ENCODE peak calls at places on chromosomes 16 and 17, in five cellular contexts. One of them, this sample, is unnamed.

GRCh38 chr17:5514976-5515375 is 28.6 kb downstream of the MIS12 start:
- DNase-seq in effector CD4-positive, alpha-beta T cell: no peak
- DNase-seq in posterior cingulate gyrus: no peak
- DNase-seq in AG08395: no peak
- DNase-seq in stimulated activated naive CD4-positive, alpha-beta T cell treated with Interleukin-2 at 50 U/mL for 16 hours: no peak
- DNase-seq in this sample: no peak

GRCh38 chr17:36030949-36031348 is 13.2 kb upstream of the CCL23 start:
- DNase-seq in effector CD4-positive, alpha-beta T cell: no peak
- DNase-seq in posterior cingulate gyrus: no peak
- DNase-seq in stimulated activated naive CD4-positive, alpha-beta T cell treated with Interleukin-2 at 50 U/mL for 16 hours: no peak
- DNase-seq in AG08395: no peak
- DNase-seq in this sample: no peak

GRCh38 chr17:75288784-75289121 is 480 bp downstream of the SLC25A19 start:
- DNase-seq in AG08395: no peak
- DNase-seq in posterior cingulate gyrus: no peak
- DNase-seq in effector CD4-positive, alpha-beta T cell: peak
- DNase-seq in stimulated activated naive CD4-positive, alpha-beta T cell treated with Interleukin-2 at 50 U/mL for 16 hours: peak
- DNase-seq in this sample: peak

GRCh38 chr17:78325076-78325712 is 34.7 kb downstream of the SOCS3 start:
- DNase-seq in stimulated activated naive CD4-positive, alpha-beta T cell treated with Interleukin-2 at 50 U/mL for 16 hours: no peak
- DNase-seq in AG08395: peak
- DNase-seq in effector CD4-positive, alpha-beta T cell: no peak
- DNase-seq in posterior cingulate gyrus: no peak
- DNase-seq in this sample: no peak

GRCh38 chr16:31291376-31291775 is 31.6 kb downstream of the ITGAM start:
- DNase-seq in stimulated activated naive CD4-positive, alpha-beta T cell treated with Interleukin-2 at 50 U/mL for 16 hours: no peak
- DNase-seq in posterior cingulate gyrus: no peak
- DNase-seq in effector CD4-positive, alpha-beta T cell: no peak
- DNase-seq in AG08395: no peak
- DNase-seq in this sample: no peak

GRCh38 chr17:50631908-50632571 is 2.6 kb upstream of the ABCC3 start:
- DNase-seq in effector CD4-positive, alpha-beta T cell: no peak
- DNase-seq in posterior cingulate gyrus: no peak
- DNase-seq in stimulated activated naive CD4-positive, alpha-beta T cell treated with Interleukin-2 at 50 U/mL for 16 hours: no peak
- DNase-seq in AG08395: no peak
- DNase-seq in this sample: no peak

GRCh38 chr17:50817142-50817751 is 18.1 kb upstream of the WFIKKN2 start:
- DNase-seq in AG08395: peak
- DNase-seq in effector CD4-positive, alpha-beta T cell: peak
- DNase-seq in stimulated activated naive CD4-positive, alpha-beta T cell treated with Interleukin-2 at 50 U/mL for 16 hours: peak
- DNase-seq in posterior cingulate gyrus: no peak
- DNase-seq in this sample: peak

GRCh38 chr17:69878661-69879060 is 196.4 kb upstream of the KCNJ16 start:
- DNase-seq in posterior cingulate gyrus: no peak
- DNase-seq in AG08395: no peak
- DNase-seq in stimulated activated naive CD4-positive, alpha-beta T cell treated with Interleukin-2 at 50 U/mL for 16 hours: no peak
- DNase-seq in effector CD4-positive, alpha-beta T cell: no peak
- DNase-seq in this sample: no peak

GRCh38 chr16:14211856-14212543 is 140.9 kb downstream of the MRTFB start:
- DNase-seq in stimulated activated naive CD4-positive, alpha-beta T cell treated with Interleukin-2 at 50 U/mL for 16 hours: no peak
- DNase-seq in effector CD4-positive, alpha-beta T cell: no peak
- DNase-seq in posterior cingulate gyrus: no peak
- DNase-seq in AG08395: no peak
- DNase-seq in this sample: no peak

GRCh38 chr17:49823614-49824013 is 24.3 kb downstream of the TAC4 start:
- DNase-seq in AG08395: no peak
- DNase-seq in posterior cingulate gyrus: no peak
- DNase-seq in stimulated activated naive CD4-positive, alpha-beta T cell treated with Interleukin-2 at 50 U/mL for 16 hours: no peak
- DNase-seq in effector CD4-positive, alpha-beta T cell: no peak
- DNase-seq in this sample: no peak

GRCh38 chr17:39462644-39463375 is 1.5 kb downstream of the CDK12 start:
- DNase-seq in stimulated activated naive CD4-positive, alpha-beta T cell treated with Interleukin-2 at 50 U/mL for 16 hours: no peak
- DNase-seq in effector CD4-positive, alpha-beta T cell: no peak
- DNase-seq in AG08395: peak
- DNase-seq in posterior cingulate gyrus: no peak
- DNase-seq in this sample: no peak